ENCODE peak calls at places on chromosomes 4 and X, in four cellular contexts. P is ovary, Q is A549, L is HCT116. T is an unnamed sample.

GRCh38 chr4:139392797-139393196 is 61.1 kb upstream of the RAB33B start:
- DNase-seq in P (no peak), Q (no peak), L (no peak), T (no peak)

GRCh38 chr4:104465201-104465600 is 29.5 kb downstream of the CXXC4 start:
- DNase-seq in P (no peak), Q (no peak), L (no peak), T (no peak)

GRCh38 chrX:2351999-2352995 is 148.5 kb downstream of the DHRSX start:
- DNase-seq in P (no peak), Q (peak), L (no peak), T (no peak)

GRCh38 chr4:23889814-23890269 is at the start of gene PPARGC1A:
- DNase-seq in P (peak), Q (no peak), L (no peak), T (peak)

GRCh38 chr4:7073059-7073458 is 5.2 kb upstream of the GRPEL1 start:
- DNase-seq in P (no peak), Q (no peak), L (no peak), T (no peak)

GRCh38 chr4:177562859-177563258 is 120.6 kb upstream of the AGA start:
- DNase-seq in P (no peak), Q (no peak), L (no peak), T (no peak)

GRCh38 chrX:135435933-135436332 is 14.2 kb downstream of the SMIM10L2A start:
- DNase-seq in P (no peak), Q (no peak), L (no peak), T (peak)

GRCh38 chr4:17511041-17511949 is 595 bp downstream of the QDPR start:
- DNase-seq in P (peak), Q (peak), L (peak), T (peak)

GRCh38 chr4:77155631-77156345 is 1.2 kb upstream of the CCNG2 start:
- DNase-seq in P (no peak), Q (no peak), L (no peak), T (no peak)

GRCh38 chr4:32789026-32789608 is 2068.9 kb downstream of the PCDH7 start:
- DNase-seq in P (no peak), Q (no peak), L (no peak), T (no peak)

GRCh38 chrX:120660638-120661037 is 30.8 kb upstream of the C1GALT1C1 start:
- DNase-seq in P (no peak), Q (no peak), L (no peak), T (no peak)

GRCh38 chr4:123127218-123127617 is 204.8 kb upstream of the NUDT6 start:
- DNase-seq in P (no peak), Q (no peak), L (no peak), T (no peak)

GRCh38 chr4:76200771-76201224 is 12.8 kb downstream of the SCARB2 start:
- DNase-seq in P (no peak), Q (no peak), L (no peak), T (peak)

GRCh38 chr4:147933316-147933715 is 201.4 kb downstream of the ARHGAP10 start:
- DNase-seq in P (no peak), Q (no peak), L (no peak), T (no peak)

GRCh38 chrX:24243692-24244091 is 70.2 kb downstream of the SUPT20HL2 start:
- DNase-seq in P (no peak), Q (no peak), L (no peak), T (no peak)

GRCh38 chr4:81555489-81555888 is 83.8 kb upstream of the RASGEF1B start:
- DNase-seq in P (no peak), Q (no peak), L (no peak), T (no peak)

GRCh38 chr4:161937596-161937995 is 226.2 kb downstream of the FSTL5 start:
- DNase-seq in P (no peak), Q (no peak), L (peak), T (no peak)

GRCh38 chrX:102341867-102342266 is 94.9 kb downstream of the NXF2 start:
- DNase-seq in P (no peak), Q (no peak), L (no peak), T (no peak)

GRCh38 chr4:5753366-5753765 is 42.4 kb downstream of the EVC start:
- DNase-seq in P (no peak), Q (no peak), L (no peak), T (no peak)

GRCh38 chrX:9538544-9539045 is 73.7 kb downstream of the TBL1X start:
- DNase-seq in P (no peak), Q (no peak), L (no peak), T (no peak)

GRCh38 chrX:39396358-39396995 is 595.2 kb downstream of the MID1IP1 start:
- DNase-seq in P (no peak), Q (no peak), L (no peak), T (no peak)

GRCh38 chrX:132004728-132005127 is 18.4 kb upstream of the STK26 start:
- DNase-seq in P (no peak), Q (no peak), L (no peak), T (no peak)

GRCh38 chr4:41294445-41295062 is 37.8 kb downstream of the UCHL1 start:
- DNase-seq in P (no peak), Q (no peak), L (peak), T (no peak)

GRCh38 chr4:155673453-155673979 is 6.9 kb downstream of the GUCY1A1 start:
- DNase-seq in P (no peak), Q (no peak), L (no peak), T (no peak)

GRCh38 chr4:155665054-155665453 is 1.6 kb upstream of the GUCY1A1 start:
- DNase-seq in P (no peak), Q (no peak), L (no peak), T (no peak)

GRCh38 chr4:155666701-155667537 is at the start of gene GUCY1A1:
- DNase-seq in P (peak), Q (no peak), L (no peak), T (peak)

GRCh38 chr4:155672342-155672741 is 5.7 kb downstream of the GUCY1A1 start:
- DNase-seq in P (no peak), Q (no peak), L (no peak), T (no peak)

GRCh38 chr4:155667538-155668511 is 1.2 kb downstream of the GUCY1A1 start:
- DNase-seq in P (no peak), Q (no peak), L (no peak), T (peak)
- H3K27ac ChIP-seq in P (peak), Q (no peak), L (no peak), T (peak)

GRCh38 chrX:112841114-112841819 is 636 bp upstream of the AMOT start:
- DNase-seq in P (peak), Q (peak), L (peak), T (peak)

GRCh38 chrX:112837531-112837930 is 3.1 kb downstream of the AMOT start:
- DNase-seq in P (no peak), Q (no peak), L (no peak), T (no peak)

GRCh38 chrX:112840382-112841113 is at the start of gene AMOT:
- DNase-seq in P (peak), Q (peak), L (peak), T (peak)

GRCh38 chrX:112841820-112842157 is 1.2 kb upstream of the AMOT start:
- DNase-seq in P (no peak), Q (no peak), L (no peak), T (no peak)

GRCh38 chrX:112839856-112840255 is 775 bp downstream of the AMOT start:
- DNase-seq in P (no peak), Q (no peak), L (no peak), T (no peak)
- H3K4me3 ChIP-seq in P (peak), Q (no peak), L (peak), T (peak)

DNA sequence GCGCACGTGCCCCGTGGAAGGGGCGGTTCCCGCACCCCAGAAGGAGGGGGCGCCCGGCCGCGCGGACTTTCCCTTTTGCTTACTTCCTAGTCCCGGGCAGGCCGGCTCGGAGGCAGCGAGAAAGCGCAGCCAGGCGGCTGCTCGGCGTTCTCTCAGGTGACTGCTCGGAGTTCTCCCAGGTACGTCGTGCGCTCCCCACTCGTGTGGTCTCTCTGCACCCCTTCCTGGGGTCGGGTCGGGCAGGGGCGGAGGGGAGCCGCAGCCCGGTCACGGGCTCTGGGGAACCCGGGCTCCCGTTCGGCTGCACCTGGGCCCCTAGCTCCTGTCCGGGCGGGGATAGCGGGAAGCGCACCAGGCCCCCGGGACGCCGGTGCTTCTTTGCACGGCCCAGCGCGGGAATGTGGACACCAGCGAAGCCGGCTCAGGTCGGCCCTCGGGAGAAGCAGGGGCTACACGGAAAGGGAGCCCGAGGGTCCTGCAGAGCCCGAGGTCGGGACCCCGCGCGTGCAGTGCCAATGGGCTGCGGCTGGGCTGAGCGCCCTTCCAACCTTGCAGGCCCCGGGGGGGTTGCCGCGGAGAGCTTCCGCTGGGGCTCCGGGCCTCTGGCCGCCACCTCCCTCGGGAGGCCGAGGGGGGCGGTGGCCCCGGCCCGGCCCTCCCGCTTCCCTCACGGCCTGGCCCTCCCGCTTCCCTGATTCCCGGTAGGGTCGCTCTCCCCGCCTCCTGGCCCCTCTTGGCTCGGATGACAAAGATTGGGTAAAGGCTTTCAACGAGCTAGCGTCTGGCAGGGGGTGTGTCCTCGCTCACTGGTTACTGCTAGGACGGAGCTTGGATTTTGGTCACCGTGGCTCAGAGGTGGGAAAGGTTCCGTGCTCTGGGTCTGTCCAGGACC is at the start of gene TLR2:
- DNase-seq in P (peak), Q (peak), L (no peak), T (peak)
- TF ChIP-seq POLR2A in P (no peak), Q (no peak), L (no peak), T (no peak)

GRCh38 chr4:86283341-86283740 is 76.5 kb downstream of the MAPK10 start:
- DNase-seq in P (no peak), Q (no peak), L (no peak), T (no peak)
- H3K27ac ChIP-seq in P (no peak), Q (no peak), L (no peak), T (no peak)

GRCh38 chr4:121765941-121766538 is 1.1 kb upstream of the SMIM43 start:
- DNase-seq in P (no peak), Q (no peak), L (no peak), T (no peak)

GRCh38 chr4:121760205-121760604 is 4.8 kb downstream of the SMIM43 start:
- DNase-seq in P (no peak), Q (no peak), L (no peak), T (no peak)

GRCh38 chr4:121765368-121765705 is 373 bp upstream of the SMIM43 start:
- DNase-seq in P (no peak), Q (no peak), L (no peak), T (no peak)

GRCh38 chr4:121764702-121765367 is at the start of gene SMIM43:
- DNase-seq in P (no peak), Q (no peak), L (no peak), T (no peak)

DNA sequence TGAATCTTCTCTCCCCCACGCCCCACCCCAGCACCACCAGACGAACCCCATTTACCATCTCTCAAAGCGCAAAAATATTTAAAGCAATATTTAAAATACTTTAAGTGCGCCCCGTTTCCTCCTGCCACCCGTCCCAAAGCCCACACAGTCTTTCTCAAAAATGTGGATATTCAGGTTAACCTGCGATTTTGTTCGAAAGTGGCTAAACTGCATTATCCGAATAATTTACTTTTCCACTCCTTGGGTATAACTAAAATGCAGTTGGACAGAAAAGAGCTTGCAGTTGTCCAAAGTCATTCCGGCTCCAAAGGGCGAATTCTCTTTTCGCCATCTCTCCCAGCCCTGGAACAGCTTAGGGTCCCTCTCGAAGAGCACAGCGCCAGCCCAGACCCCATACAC is 662 bp downstream of the SMIM43 start:
- DNase-seq in P (no peak), Q (no peak), L (no peak), T (no peak)
- H3K4me3 ChIP-seq in P (no peak), Q (peak), L (no peak), T (peak)

GRCh38 chrX:107775734-107776511 is at the start of gene TSC22D3:
- DNase-seq in P (peak), Q (peak), L (peak), T (peak)

GRCh38 chrX:107773206-107773605 is 2.4 kb downstream of the TSC22D3 start:
- DNase-seq in P (peak), Q (no peak), L (no peak), T (no peak)

GRCh38 chrX:107776649-107777535 is 641 bp upstream of the NCBP2L start:
- DNase-seq in P (peak), Q (peak), L (peak), T (peak)

GRCh38 chrX:107773906-107774435 is 1.6 kb downstream of the TSC22D3 start:
- DNase-seq in P (no peak), Q (no peak), L (no peak), T (no peak)

GRCh38 chrX:107775000-107775733 is 420 bp downstream of the TSC22D3 start:
- DNase-seq in P (no peak), Q (peak), L (no peak), T (peak)
- TF ChIP-seq POLR2A in P (peak), Q (no peak), L (no peak), T (no peak)

DNA sequence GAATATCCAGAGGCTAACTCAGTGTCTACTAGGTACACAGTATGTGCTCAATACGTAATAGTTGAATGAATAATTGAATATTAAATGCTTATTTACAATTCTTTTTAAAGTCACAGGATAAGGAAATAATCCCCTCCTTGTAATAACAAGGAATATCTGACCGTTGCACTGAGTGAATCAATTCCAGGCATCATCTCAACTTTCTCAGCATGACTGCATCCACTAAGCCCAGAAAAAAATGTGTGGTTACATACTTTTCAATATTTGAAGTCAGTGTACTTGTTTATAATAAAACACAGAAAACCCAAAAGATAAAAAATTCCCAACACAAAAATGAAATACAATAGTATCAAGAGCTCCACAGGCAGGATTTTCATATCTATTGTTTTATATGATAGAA is 105.4 kb downstream of the TMEM144 start:
- DNase-seq in P (no peak), Q (no peak), L (no peak), T (no peak)
- H3K27ac ChIP-seq in P (no peak), Q (peak), L (no peak), T (peak)